ENCODE peak calls at places on chromosomes 6 and 20, in five cellular contexts. N is ovary, X is A549, A is SK-N-SH, K is upper lobe of left lung. E is an unnamed sample.

GRCh38 chr6:49406241-49406970 is 56.6 kb downstream of the MMUT start:
- DNase-seq in N (no peak), K (no peak), A (no peak), X (no peak), E (no peak)

GRCh38 chr6:144248470-144249301 is 36.4 kb upstream of the UTRN start:
- DNase-seq in K (no peak), X (no peak), A (no peak), N (no peak), E (no peak)

GRCh38 chr6:121963826-121964225 is 435.6 kb upstream of the HSF2 start:
- DNase-seq in N (no peak), X (no peak), K (no peak), A (no peak), E (no peak)

GRCh38 chr6:119241124-119241491 is 108.5 kb downstream of the MAN1A1 start:
- DNase-seq in X (no peak), N (peak; percentile 32), K (no peak), A (no peak), E (no peak)

GRCh38 chr20:51767867-51768758 is at the start of gene ATP9A:
- DNase-seq in N (peak; percentile 36), K (peak; percentile 89), X (no peak), A (peak; percentile 78), E (peak; percentile 16)

GRCh38 chr6:31821301-31822037 is 6.1 kb upstream of the HSPA1B start:
- DNase-seq in N (peak; percentile 73), X (peak; percentile 30), K (peak; percentile 94), A (peak; percentile 62), E (no peak)

GRCh38 chr20:46458891-46459750 is 52.7 kb upstream of the ELMO2 start:
- DNase-seq in K (peak; percentile 70), N (no peak), X (no peak), A (peak; percentile 84), E (no peak)

GRCh38 chr20:61789329-61789728 is 276.4 kb downstream of the TAF4 start:
- DNase-seq in X (no peak), K (no peak), N (no peak), A (no peak), E (no peak)

GRCh38 chr6:142605922-142606321 is 304.1 kb downstream of the ADGRG6 start:
- DNase-seq in N (no peak), X (no peak), K (no peak), A (no peak), E (no peak)

GRCh38 chr20:51221791-51222408 is 199.0 kb upstream of the KCNG1 start:
- DNase-seq in X (no peak), K (no peak), A (no peak), N (no peak), E (no peak)

GRCh38 chr20:1283522-1284210 is 17.6 kb downstream of the SNPH start:
- DNase-seq in K (no peak), A (no peak), X (no peak), N (no peak), E (no peak)

GRCh38 chr6:13190391-13190790 is 137.9 kb downstream of the TBC1D7 start:
- DNase-seq in X (no peak), A (no peak), K (no peak), N (no peak), E (no peak)

GRCh38 chr20:57666106-57666833 is 43.5 kb downstream of the PMEPA1 start:
- DNase-seq in N (no peak), A (no peak), X (no peak), K (no peak), E (no peak)

GRCh38 chr6:128138694-128139093 is 237.8 kb upstream of the THEMIS start:
- DNase-seq in X (no peak), K (no peak), A (no peak), N (no peak), E (no peak)

GRCh38 chr20:51930775-51931174 is 128.5 kb upstream of the SALL4 start:
- DNase-seq in A (no peak), N (no peak), K (no peak), X (no peak), E (no peak)

GRCh38 chr20:58956078-58956477 is 25.0 kb upstream of the NELFCD start:
- DNase-seq in A (no peak), K (no peak), X (no peak), N (no peak), E (no peak)

GRCh38 chr6:170189236-170189635 is 101.6 kb downstream of the DLL1 start:
- DNase-seq in N (no peak), X (no peak), A (no peak), K (peak; percentile 46), E (peak; percentile 1)

GRCh38 chr6:18166314-18167007 is 11.2 kb downstream of the KDM1B start:
- DNase-seq in A (no peak), K (no peak), N (no peak), X (no peak), E (no peak)

GRCh38 chr6:75326557-75327258 is 42.1 kb upstream of the TMEM30A start:
- DNase-seq in A (no peak), K (no peak), X (peak; percentile 5), N (no peak), E (no peak)

GRCh38 chr20:52313335-52313963 is 121.9 kb upstream of the ZFP64 start:
- DNase-seq in K (no peak), X (peak; percentile 23), A (peak; percentile 52), N (no peak), E (no peak)

GRCh38 chr6:33583591-33584155 is 3.6 kb upstream of the BAK1 start:
- DNase-seq in K (no peak), X (peak; percentile 38), A (peak; percentile 55), N (no peak), E (no peak)

GRCh38 chr6:101477436-101477835 is 83.9 kb downstream of the GRIK2 start:
- DNase-seq in N (no peak), X (no peak), A (no peak), K (no peak), E (no peak)

GRCh38 chr20:62832212-62832922 is 15.5 kb downstream of the COL9A3 start:
- DNase-seq in A (peak; percentile 21), N (peak; percentile 69), K (peak; percentile 73), X (no peak), E (no peak)

GRCh38 chr6:50353603-50354002 is 303.9 kb upstream of the DEFB112 start:
- DNase-seq in K (no peak), A (no peak), X (no peak), N (no peak), E (no peak)

GRCh38 chr20:9999660-10000059 is 35.1 kb upstream of the ANKEF1 start:
- DNase-seq in N (no peak), X (no peak), A (no peak), K (no peak), E (peak; percentile 18)

GRCh38 chr6:39048481-39049399 is at the start of gene GLP1R:
- DNase-seq in X (no peak), A (peak; percentile 83), K (peak; percentile 84), N (no peak), E (no peak)

GRCh38 chr6:143039548-143039947 is 21.1 kb upstream of the AIG1 start:
- DNase-seq in K (no peak), A (no peak), X (no peak), N (no peak), E (no peak)

GRCh38 chr6:130306377-130306776 is 59.4 kb upstream of the TMEM200A start:
- DNase-seq in A (no peak), X (no peak), N (no peak), K (no peak), E (no peak)

GRCh38 chr6:8245736-8246135 is 143.4 kb upstream of the EEF1E1 start:
- DNase-seq in A (no peak), X (no peak), N (no peak), K (no peak), E (no peak)

GRCh38 chr20:36175016-36175415 is 20.5 kb downstream of the EPB41L1 start:
- DNase-seq in N (no peak), K (no peak), X (no peak), A (peak; percentile 47), E (no peak)

GRCh38 chr6:156980515-156980914 is 203.3 kb downstream of the ARID1B start:
- DNase-seq in K (no peak), A (peak; percentile 49), N (no peak), X (no peak), E (no peak)

GRCh38 chr20:39988991-39989390 is 700.0 kb downstream of the MAFB start:
- DNase-seq in N (no peak), A (no peak), X (no peak), K (no peak), E (no peak)

GRCh38 chr20:39985276-39985675 is 703.8 kb downstream of the MAFB start:
- DNase-seq in A (no peak), N (no peak), X (no peak), K (no peak), E (no peak)

GRCh38 chr20:39993737-39994136 is 695.3 kb downstream of the MAFB start:
- DNase-seq in K (no peak), N (no peak), X (no peak), A (no peak), E (no peak)

GRCh38 chr20:39986231-39986904 is 702.7 kb downstream of the MAFB start:
- DNase-seq in X (no peak), K (no peak), N (peak; percentile 55), A (peak; percentile 29), E (peak; percentile 45)

DNA sequence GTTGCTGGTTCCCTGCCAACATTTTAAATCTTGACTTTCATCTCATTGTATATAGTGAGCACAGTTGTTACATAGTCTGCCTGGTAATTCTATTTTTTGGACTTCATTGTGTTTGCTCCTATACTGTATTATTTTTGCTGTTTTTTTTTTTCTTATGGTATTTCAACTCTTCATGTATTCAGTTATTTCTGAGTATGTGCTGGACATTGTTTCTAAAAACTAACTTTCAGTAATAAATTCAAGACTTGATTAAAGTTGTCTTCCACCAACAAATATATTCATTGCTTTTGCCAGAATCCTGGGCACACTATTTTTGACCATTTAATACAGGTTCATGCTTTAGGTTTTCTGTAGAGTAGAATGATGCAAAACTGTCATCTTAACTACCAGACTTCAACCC is 698.3 kb downstream of the MAFB start:
- DNase-seq in A (no peak), N (no peak), K (no peak), X (no peak), E (no peak)
- H3K9me3 ChIP-seq in A (peaks cover 3% of the 10 kb centered on the region), N (no peaks in the 10 kb centered on the region), K (no peaks in the 10 kb centered on the region), X (no peaks in the 10 kb centered on the region), E (no peaks in the 10 kb centered on the region)

GRCh38 chr6:28659250-28659566 is 133.5 kb downstream of the GPX5 start:
- DNase-seq in A (no peak), K (no peak), N (no peak), X (no peak), E (no peak)
- H3K4me3 ChIP-seq in A (peak overlapping the region; percentile 63), K (no peak overlapping the region), N (peak overlapping the region; percentile 45), X (peak overlapping the region; percentile 54), E (peak overlapping the region; percentile 39)

GRCh38 chr6:19663479-19663878 is 173.7 kb upstream of the ID4 start:
- DNase-seq in X (no peak), N (no peak), K (no peak), A (no peak), E (no peak)
- TF ChIP-seq EP300 in X (no peak), N (no peak), K (no peak), A (no peak), E (no peak)

GRCh38 chr6:56814802-56815201 is 140.1 kb upstream of the BEND6 start:
- DNase-seq in A (no peak), N (no peak), K (no peak), X (no peak), E (no peak)
- H3K9me3 ChIP-seq in A (no peaks in the 10 kb centered on the region), N (no peaks in the 10 kb centered on the region), K (no peaks in the 10 kb centered on the region), X (no peaks in the 10 kb centered on the region), E (no peaks in the 10 kb centered on the region)

E was measured in tibial nerve.